ENCODE peak calls at places on chromosomes 13 and 19, in seven cellular contexts. V, O, F, L, W, R and U are unnamed samples.

GRCh38 chr19:2616741-2617392 is 85.6 kb downstream of the GNG7 start:
- DNase-seq in V (peak), O (no peak), F (no peak), L (no peak), W (no peak), R (no peak), U (no peak)

GRCh38 chr13:106530209-106530906 is 5.1 kb downstream of the EFNB2 start:
- DNase-seq in V (no peak), O (no peak), F (no peak), L (no peak), W (peak), R (no peak), U (no peak)

GRCh38 chr19:57058871-57059270 is 60.9 kb upstream of the USP29 start:
- DNase-seq in V (no peak), O (no peak), F (no peak), L (no peak), W (no peak), R (no peak), U (no peak)

GRCh38 chr13:25659091-25659502 is 287.3 kb downstream of the ATP8A2 start:
- DNase-seq in V (no peak), O (no peak), F (no peak), L (no peak), W (peak), R (no peak), U (no peak)

GRCh38 chr13:76024151-76024550 is 388.0 kb downstream of the LMO7 start:
- DNase-seq in V (no peak), O (no peak), F (no peak), L (no peak), W (no peak), R (no peak), U (no peak)

GRCh38 chr19:17418710-17419109 is 1.1 kb upstream of the MVB12A start:
- DNase-seq in V (no peak), O (no peak), F (no peak), L (no peak), W (no peak), R (no peak), U (no peak)

GRCh38 chr19:13652810-13653590 is 111.3 kb upstream of the MRI1 start:
- DNase-seq in V (no peak), O (no peak), F (no peak), L (no peak), W (no peak), R (no peak), U (no peak)

GRCh38 chr13:112714772-112715569 is 25.1 kb downstream of the ATP11A start:
- DNase-seq in V (no peak), O (peak), F (no peak), L (no peak), W (no peak), R (no peak), U (no peak)

GRCh38 chr19:31149306-31149975 is 199.8 kb downstream of the TSHZ3 start:
- DNase-seq in V (no peak), O (no peak), F (no peak), L (no peak), W (no peak), R (no peak), U (no peak)

GRCh38 chr19:5694952-5695648 is 5.0 kb downstream of the RPL36 start:
- DNase-seq in V (no peak), O (no peak), F (no peak), L (no peak), W (no peak), R (no peak), U (no peak)

GRCh38 chr19:2290441-2291184 is 8.6 kb upstream of the PEAK3 start:
- DNase-seq in V (no peak), O (no peak), F (peak), L (no peak), W (peak), R (no peak), U (peak)

GRCh38 chr19:27714857-27715256 is 1498.1 kb downstream of the UQCRFS1 start:
- DNase-seq in V (no peak), O (no peak), F (no peak), L (no peak), W (no peak), R (no peak), U (no peak)

GRCh38 chr19:7529246-7529600 is 6.3 kb upstream of the PNPLA6 start:
- DNase-seq in V (no peak), O (no peak), F (no peak), L (no peak), W (no peak), R (no peak), U (no peak)

GRCh38 chr13:63631006-63631405 is 2215.4 kb upstream of the PCDH20 start:
- DNase-seq in V (no peak), O (no peak), F (no peak), L (no peak), W (no peak), R (no peak), U (no peak)

GRCh38 chr19:7783991-7784421 is 21.0 kb downstream of the CLEC4M start:
- DNase-seq in V (peak), O (peak), F (no peak), L (no peak), W (peak), R (no peak), U (no peak)

GRCh38 chr19:45643927-45644771 is 5.0 kb upstream of the EML2 start:
- DNase-seq in V (no peak), O (no peak), F (no peak), L (no peak), W (no peak), R (no peak), U (no peak)

GRCh38 chr13:99258946-99259345 is 767 bp upstream of the GPR18 start:
- DNase-seq in V (no peak), O (no peak), F (no peak), L (no peak), W (no peak), R (no peak), U (no peak)

GRCh38 chr13:41005709-41006108 is 13.4 kb downstream of the ELF1 start:
- DNase-seq in V (no peak), O (no peak), F (no peak), L (no peak), W (no peak), R (no peak), U (no peak)

GRCh38 chr19:16463991-16464575 is 7.7 kb downstream of the EPS15L1 start:
- DNase-seq in V (no peak), O (peak), F (no peak), L (no peak), W (no peak), R (no peak), U (no peak)

GRCh38 chr19:37999309-38000213 is 92.6 kb downstream of the SIPA1L3 start:
- DNase-seq in V (peak), O (peak), F (no peak), L (no peak), W (peak), R (peak), U (no peak)

GRCh38 chr19:3855321-3855720 is 13.5 kb downstream of the ZFR2 start:
- DNase-seq in V (no peak), O (no peak), F (no peak), L (no peak), W (no peak), R (no peak), U (no peak)

GRCh38 chr13:45015300-45015699 is 26.0 kb downstream of the GPALPP1 start:
- DNase-seq in V (no peak), O (no peak), F (no peak), L (no peak), W (peak), R (no peak), U (no peak)

GRCh38 chr19:6012416-6013170 is 34.7 kb upstream of the RANBP3 start:
- DNase-seq in V (no peak), O (no peak), F (no peak), L (no peak), W (no peak), R (no peak), U (no peak)

GRCh38 chr13:101959016-101959415 is 442.8 kb downstream of the FGF14 start:
- DNase-seq in V (no peak), O (no peak), F (no peak), L (no peak), W (no peak), R (no peak), U (no peak)

GRCh38 chr19:34171539-34171876 is 796 bp upstream of the LSM14A start:
- DNase-seq in V (no peak), O (peak), F (no peak), L (no peak), W (peak), R (no peak), U (no peak)

GRCh38 chr13:106534844-106535551 is 464 bp downstream of the EFNB2 start:
- DNase-seq in V (no peak), O (no peak), F (peak), L (peak), W (no peak), R (no peak), U (peak)

GRCh38 chr19:1907563-1908363 is 2.6 kb downstream of the ADAT3 start:
- DNase-seq in V (no peak), O (no peak), F (no peak), L (no peak), W (peak), R (no peak), U (no peak)

GRCh38 chr13:43307221-43307920 is 284.0 kb downstream of the DNAJC15 start:
- DNase-seq in V (no peak), O (no peak), F (no peak), L (no peak), W (no peak), R (no peak), U (no peak)

GRCh38 chr13:27551563-27551962 is 68.8 kb downstream of the LNX2 start:
- DNase-seq in V (no peak), O (no peak), F (no peak), L (no peak), W (no peak), R (no peak), U (no peak)

GRCh38 chr13:28817204-28817603 is 2.9 kb upstream of the MTUS2 start:
- DNase-seq in V (no peak), O (no peak), F (no peak), L (no peak), W (no peak), R (no peak), U (no peak)
- TF ChIP-seq CTCF in V (no peak), O (peak), F (peak), L (peak), W (no peak), R (no peak), U (no peak)

GRCh38 chr13:110274687-110275086 is 32.3 kb downstream of the COL4A1 start:
- DNase-seq in V (no peak), O (no peak), F (peak), L (no peak), W (no peak), R (no peak), U (no peak)
- TF ChIP-seq CTCF in V (peak), O (peak), F (peak), L (no peak), W (peak), R (peak), U (no peak)

GRCh38 chr19:40583283-40583682 is 6.6 kb downstream of the SHKBP1 start:
- DNase-seq in V (no peak), O (no peak), F (no peak), L (no peak), W (no peak), R (no peak), U (no peak)

GRCh38 chr19:40585677-40586422 is 9.2 kb downstream of the SHKBP1 start:
- DNase-seq in V (no peak), O (peak), F (no peak), L (no peak), W (peak), R (no peak), U (no peak)

GRCh38 chr19:40582467-40582866 is 5.8 kb downstream of the SHKBP1 start:
- DNase-seq in V (no peak), O (no peak), F (no peak), L (no peak), W (no peak), R (no peak), U (no peak)

GRCh38 chr19:40585241-40585640 is 8.6 kb downstream of the SHKBP1 start:
- DNase-seq in V (no peak), O (no peak), F (no peak), L (no peak), W (no peak), R (no peak), U (no peak)

GRCh38 chr19:40584007-40584406 is 7.3 kb downstream of the SHKBP1 start:
- DNase-seq in V (no peak), O (no peak), F (no peak), L (no peak), W (peak), R (no peak), U (no peak)
- TF ChIP-seq CTCF in V (no peak), O (peak), F (no peak), L (peak), W (peak), R (no peak), U (no peak)

DNA sequence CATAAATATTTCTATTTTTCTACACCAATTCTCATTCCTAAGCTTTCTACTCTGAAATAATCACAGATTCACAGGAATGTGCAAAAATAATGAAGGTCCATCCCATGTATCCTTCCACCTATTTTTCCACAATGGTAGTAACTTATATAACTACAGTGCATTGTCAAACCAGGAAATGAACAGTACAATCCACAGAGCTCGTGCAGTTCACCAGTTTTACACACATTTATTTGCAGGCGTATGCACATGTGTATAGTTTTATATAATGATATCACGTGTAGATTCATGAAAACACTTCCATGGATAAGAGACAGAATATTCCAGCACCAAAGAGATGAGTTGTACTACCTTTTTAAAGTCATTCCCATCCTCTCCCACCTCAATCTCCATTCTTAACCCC is 12.9 kb downstream of the EEF1AKMT1 start:
- DNase-seq in V (no peak), O (no peak), F (no peak), L (no peak), W (no peak), R (no peak), U (no peak)
- TF ChIP-seq CTCF in V (no peak), O (no peak), F (no peak), L (no peak), W (no peak), R (no peak), U (no peak)

DNA sequence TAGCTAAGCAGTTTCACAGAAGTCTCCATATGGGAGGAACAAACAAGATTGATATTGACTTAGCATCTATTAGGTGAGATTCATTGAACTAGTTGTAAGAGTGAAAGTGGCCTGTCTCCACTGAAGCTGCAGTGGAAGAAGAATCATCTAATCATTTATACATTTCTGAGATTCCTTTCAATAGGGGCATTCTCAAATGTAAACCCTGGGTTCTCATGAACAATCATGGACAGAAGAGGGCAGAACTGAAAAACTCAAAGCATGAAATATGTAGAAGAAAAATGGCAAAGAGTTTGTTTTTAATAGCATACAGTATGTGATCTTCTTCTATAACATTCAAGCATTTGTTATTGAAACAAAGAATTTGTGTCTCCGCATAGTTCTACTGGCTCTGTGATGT is 17.6 kb upstream of the POSTN start:
- DNase-seq in V (no peak), O (peak), F (no peak), L (no peak), W (no peak), R (no peak), U (no peak)
- TF ChIP-seq CTCF in V (no peak), O (peak), F (no peak), L (no peak), W (no peak), R (no peak), U (no peak)

GRCh38 chr19:9885077-9885552 is 50.0 kb downstream of the PIN1 start:
- DNase-seq in V (no peak), O (peak), F (no peak), L (no peak), W (no peak), R (peak), U (no peak)
- TF ChIP-seq CTCF in V (no peak), O (peak), F (peak), L (peak), W (no peak), R (peak), U (no peak)

DNA sequence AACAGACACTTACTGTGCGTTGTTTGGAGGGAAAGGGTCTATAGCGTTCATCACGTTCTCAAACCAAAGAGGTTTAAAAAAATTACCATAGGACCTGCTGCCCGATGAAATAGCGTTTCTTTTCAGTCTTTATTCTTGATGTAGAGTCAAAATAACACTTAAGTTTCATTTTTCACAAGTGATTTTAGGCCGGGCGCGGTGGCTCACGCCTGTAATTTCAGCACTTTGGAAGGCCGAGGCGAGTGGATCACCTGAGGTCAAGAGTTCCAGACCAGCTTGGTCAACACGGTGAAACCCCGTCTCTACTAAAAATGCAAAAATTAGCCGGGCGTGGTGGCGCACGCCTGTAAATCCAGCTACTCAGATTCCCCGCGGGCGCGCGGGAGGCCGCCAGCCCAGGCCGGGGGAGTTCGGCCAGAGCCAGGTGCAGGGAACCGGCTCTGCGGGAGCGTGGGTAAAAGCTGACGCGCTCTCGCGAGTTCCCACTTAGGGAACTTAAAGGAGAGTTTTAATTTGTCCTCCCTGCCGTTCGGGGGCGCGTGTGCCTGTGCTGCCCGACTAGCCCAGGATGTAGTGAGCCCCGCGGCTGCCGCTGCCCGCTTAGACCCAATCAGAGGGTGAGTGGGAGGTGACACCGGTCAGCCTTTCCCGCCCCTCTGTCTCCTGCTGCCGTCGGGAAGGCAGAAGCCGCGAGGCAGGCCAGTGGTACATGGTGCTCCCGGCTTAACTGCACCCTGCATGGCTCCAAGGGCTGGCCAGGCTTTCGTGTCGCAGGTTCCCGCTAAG is 35.8 kb upstream of the NEK3 start:
- DNase-seq in V (peak), O (no peak), F (peak), L (no peak), W (peak), R (peak), U (peak)
- TF ChIP-seq CTCF in V (no peak), O (no peak), F (no peak), L (no peak), W (peak), R (peak), U (no peak)